ENCODE peak calls at places on chromosomes 5 and 9, in seven cellular contexts. E is lower leg skin, J is right atrium auricular region, X is choroid plexus epithelial cell, I is upper lobe of right lung, R is aorta, Z is pancreas. K is an unnamed sample.

GRCh38 chr9:137971477-137972138 is 94.0 kb downstream of the CACNA1B start:
- DNase-seq in Z (no peak), X (no peak), E (no peak), J (peak), I (peak), R (no peak), K (no peak)

GRCh38 chr5:115170128-115170923 is 618 bp upstream of the TRIM36 start:
- DNase-seq in J (no peak), X (peak), I (no peak), Z (no peak), R (no peak), E (no peak), K (no peak)

GRCh38 chr5:96714951-96715451 is 52.8 kb downstream of the CAST start:
- DNase-seq in X (peak), Z (peak), E (peak), I (no peak), R (no peak), J (no peak), K (peak)

GRCh38 chr5:125696762-125697161 is 726.4 kb upstream of the GRAMD2B start:
- DNase-seq in E (peak), I (no peak), J (no peak), Z (no peak), X (peak), R (peak), K (peak)

GRCh38 chr9:71941060-71941568 is 29.7 kb downstream of the C9orf85 start:
- DNase-seq in E (no peak), R (no peak), Z (no peak), J (no peak), I (no peak), X (peak), K (peak)

GRCh38 chr5:17355585-17356346 is 138.3 kb downstream of the BASP1 start:
- DNase-seq in Z (no peak), I (no peak), J (no peak), X (peak), R (no peak), E (no peak), K (peak)

GRCh38 chr9:131290039-131290766 is 680 bp downstream of the PLPP7 start:
- DNase-seq in I (no peak), Z (no peak), J (no peak), R (no peak), X (no peak), E (no peak), K (peak)

GRCh38 chr5:119274767-119275130 is 81.1 kb upstream of the TNFAIP8 start:
- DNase-seq in I (no peak), X (peak), R (no peak), J (no peak), Z (no peak), E (no peak), K (peak)

GRCh38 chr9:97847474-97848236 is 5.4 kb upstream of the FOXE1 start:
- DNase-seq in R (no peak), I (no peak), X (no peak), J (no peak), E (no peak), Z (no peak), K (no peak)

GRCh38 chr9:129888809-129889460 is 53.7 kb downstream of the USP20 start:
- DNase-seq in Z (no peak), I (no peak), X (no peak), R (peak), J (no peak), E (no peak), K (no peak)

GRCh38 chr5:111532873-111533272 is 20.5 kb upstream of the STARD4 start:
- DNase-seq in I (no peak), E (no peak), X (peak), R (no peak), J (no peak), Z (no peak), K (peak)
- H3K4me3 ChIP-seq in I (no peak), E (no peak), X (no peak), R (no peak), J (no peak), Z (no peak), K (no peak)

DNA sequence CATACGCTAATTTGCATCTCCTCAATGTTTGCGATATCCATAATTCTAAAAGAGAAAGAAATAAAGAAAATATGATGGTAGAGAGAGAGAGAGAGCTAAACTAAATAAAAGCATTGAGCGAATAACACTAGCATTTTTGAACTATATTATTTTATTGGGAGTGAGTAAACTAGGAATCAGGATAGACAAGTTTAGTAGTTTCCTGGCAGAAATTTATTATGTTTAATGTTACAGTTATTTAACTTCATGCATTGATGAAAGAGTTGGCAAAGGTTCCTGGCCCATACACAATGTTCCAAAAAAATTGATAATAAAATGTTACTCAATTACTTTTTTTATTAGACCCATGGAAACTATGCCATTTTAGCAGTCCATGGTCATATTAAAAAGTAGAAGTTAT is 1708.2 kb upstream of the CDH6 start:
- DNase-seq in E (no peak), R (no peak), X (no peak), J (no peak), Z (no peak), I (no peak), K (no peak)
- H3K4me3 ChIP-seq in E (no peak), R (no peak), X (no peak), J (no peak), Z (no peak), I (no peak), K (no peak)

DNA sequence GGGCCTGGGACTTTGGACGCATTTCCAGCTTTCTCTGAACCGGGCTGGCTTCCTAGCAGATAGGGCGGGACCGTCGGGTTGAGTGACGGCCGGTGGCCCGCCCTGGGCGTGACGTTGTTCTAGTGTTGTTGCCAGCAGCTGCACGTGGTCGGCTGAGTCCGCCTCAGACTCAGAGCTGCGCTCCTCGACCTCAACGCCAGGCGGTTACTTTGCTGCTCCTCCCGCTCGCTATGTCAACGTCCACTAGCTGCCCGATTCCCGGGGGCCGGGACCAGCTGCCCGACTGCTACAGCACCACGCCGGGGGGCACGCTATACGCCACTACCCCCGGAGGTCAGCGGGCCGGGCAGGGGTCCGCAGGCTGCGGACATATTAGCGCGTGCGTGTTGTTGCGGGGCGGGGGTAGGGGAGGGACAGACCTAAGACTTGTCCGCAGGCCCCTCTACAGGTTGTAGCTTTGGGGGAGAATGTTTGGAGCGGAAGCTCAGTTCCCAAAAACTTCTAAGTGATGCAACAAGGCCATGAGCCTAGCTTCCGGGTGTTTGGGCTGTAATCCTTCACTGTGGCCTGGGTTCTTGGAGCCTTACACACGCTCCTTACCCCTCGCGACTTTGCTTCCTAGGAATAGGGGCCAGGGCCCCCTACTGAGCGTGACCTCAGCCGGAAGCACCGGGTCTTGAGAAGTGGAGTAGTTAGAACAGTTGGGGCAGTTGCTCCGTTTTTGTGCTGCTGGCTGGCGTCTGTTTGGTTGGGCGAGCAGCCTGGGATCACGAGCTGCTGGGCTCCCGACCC is at the start of gene EIF4EBP3:
- DNase-seq in J (peak), E (peak), I (peak), X (peak), R (peak), Z (peak), K (peak)
- H3K4me3 ChIP-seq in J (peak), E (peak), I (peak), X (peak), R (peak), Z (peak), K (peak)

DNA sequence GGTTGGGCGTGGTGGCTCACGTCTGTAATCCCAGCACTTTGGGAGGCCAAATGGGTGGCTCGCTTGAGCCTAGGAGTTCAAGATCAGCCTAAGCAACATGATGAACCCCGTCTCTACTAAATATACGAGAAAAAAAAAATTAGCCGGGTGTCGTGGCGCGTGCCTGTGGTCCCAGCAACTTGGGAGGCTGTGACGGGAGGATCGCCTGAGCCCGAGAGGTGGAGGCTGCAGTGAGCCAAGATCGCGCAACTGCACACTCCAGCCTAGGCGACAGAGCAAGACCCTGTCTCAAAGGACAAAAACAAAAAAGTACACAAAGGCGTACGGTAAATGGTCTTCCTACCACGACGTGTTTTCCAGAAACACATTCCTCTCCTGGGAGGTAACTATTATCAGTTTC is 538 bp upstream of the BDP1 start:
- DNase-seq in Z (no peak), X (no peak), I (no peak), R (no peak), J (no peak), E (no peak), K (no peak)
- H3K4me3 ChIP-seq in Z (no peak), X (peak), I (peak), R (peak), J (peak), E (no peak), K (peak)

GRCh38 chr5:91024160-91024559 is 359.0 kb downstream of the ARRDC3 start:
- DNase-seq in I (no peak), J (no peak), X (no peak), Z (no peak), E (no peak), R (no peak), K (no peak)
- H3K4me3 ChIP-seq in I (no peak), J (no peak), X (no peak), Z (no peak), E (no peak), R (no peak), K (no peak)

DNA sequence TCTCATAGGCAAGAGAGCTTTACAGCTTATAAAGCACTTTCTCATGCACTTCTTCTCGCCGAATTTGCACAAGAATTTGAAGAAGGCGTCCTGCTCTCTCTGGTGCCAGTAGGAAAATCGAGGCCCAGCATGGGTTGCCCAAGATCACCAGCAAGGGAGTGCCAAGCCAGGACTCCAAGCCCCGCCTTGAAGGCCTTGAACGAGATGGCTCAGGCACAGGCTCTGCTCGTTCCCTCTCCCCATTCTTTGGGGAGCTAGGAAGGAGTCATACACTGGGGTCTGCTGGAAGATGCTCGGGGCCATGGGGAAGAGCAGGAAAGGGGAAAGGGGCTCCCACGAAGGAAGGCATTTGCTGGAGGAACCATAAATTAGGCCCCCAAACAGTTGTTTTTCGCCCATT is 46.7 kb downstream of the PAX5 start:
- DNase-seq in I (peak), X (no peak), R (no peak), Z (no peak), E (no peak), J (no peak), K (no peak)
- H3K4me3 ChIP-seq in I (no peak), X (no peak), R (no peak), Z (no peak), E (no peak), J (no peak), K (no peak)

GRCh38 chr9:109113239-109113638 is 6.5 kb downstream of the TMEM245 start:
- DNase-seq in Z (no peak), R (no peak), J (no peak), E (no peak), X (no peak), I (no peak), K (no peak)

GRCh38 chr9:109114670-109115069 is 5.1 kb downstream of the TMEM245 start:
- DNase-seq in Z (no peak), R (no peak), X (peak), J (no peak), E (no peak), I (no peak), K (peak)

GRCh38 chr9:109115931-109116541 is 3.7 kb downstream of the TMEM245 start:
- DNase-seq in Z (no peak), E (no peak), J (no peak), X (no peak), R (peak), I (no peak), K (peak)

GRCh38 chr9:109110326-109111014 is 9.3 kb downstream of the TMEM245 start:
- DNase-seq in J (no peak), Z (no peak), X (peak), E (no peak), I (no peak), R (no peak), K (peak)

DNA sequence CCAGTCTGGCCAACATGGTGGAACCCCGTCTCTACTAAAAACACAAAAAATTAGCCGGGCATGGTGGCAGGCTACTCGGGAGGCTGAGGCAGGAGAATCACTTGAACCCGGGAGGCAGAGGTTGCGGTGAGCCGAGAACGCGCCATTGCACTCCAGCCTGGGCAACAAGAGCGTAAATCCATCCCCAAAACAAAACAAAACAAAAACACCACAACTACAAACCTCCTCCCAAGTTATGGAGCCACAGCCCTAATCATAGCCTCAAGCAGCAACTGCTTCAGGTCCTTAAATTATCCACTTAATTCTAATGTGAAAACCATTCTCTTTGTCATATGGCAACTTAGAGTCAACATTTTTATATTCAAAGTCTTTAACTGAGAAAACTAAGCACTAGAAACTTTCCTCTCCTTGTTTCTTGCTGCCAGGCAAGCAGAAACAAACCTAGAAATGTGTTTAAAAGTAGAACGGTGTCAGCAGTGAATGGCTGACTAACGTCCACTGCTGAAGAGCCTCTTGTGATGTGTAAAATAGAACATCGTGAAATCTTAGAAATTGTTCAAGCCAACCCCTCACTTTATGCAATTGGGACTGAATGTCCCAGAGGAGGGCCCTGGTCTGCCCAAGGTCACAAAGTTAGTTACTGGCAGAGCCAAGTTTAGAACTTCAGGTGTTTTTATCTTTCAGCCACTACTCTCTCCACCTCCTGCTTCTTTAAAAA is 5.7 kb downstream of the TMEM245 start:
- DNase-seq in J (no peak), I (no peak), E (no peak), Z (no peak), R (no peak), X (no peak), K (no peak)
- H3K4me3 ChIP-seq in J (no peak), I (peak), E (no peak), Z (no peak), R (no peak), X (no peak), K (no peak)

K was measured in fibroblast of the aortic adventitia.